ENCODE peak calls at places on chromosomes 4 and X, in ten cellular contexts. S is HFF-Myc, M is astrocyte of the spinal cord, U is NCI-H2171, A is choroid plexus epithelial cell, H is glutamatergic neuron, X is T-cell, Y is AG20443, J is GM12865, C is A172. O is an unnamed sample.

GRCh38 chr4:72909461-72909860 is 160.1 kb downstream of the COX18 start:
- DNase-seq in S (no peak), M (no peak), U (no peak), A (peak; percentile 46), H (no peak), X (no peak), Y (peak; percentile 23), J (no peak), C (no peak), O (no peak)

GRCh38 chrX:132631579-132632232 is 142.9 kb upstream of the MBNL3 start:
- DNase-seq in S (no peak), M (peak; percentile 45), U (no peak), A (peak; percentile 52), H (no peak), X (no peak), Y (peak; percentile 30), J (peak; percentile 23), C (no peak), O (no peak)

GRCh38 chr4:16676247-16676646 is 222.2 kb downstream of the LDB2 start:
- DNase-seq in S (no peak), M (no peak), U (no peak), A (no peak), H (peak; percentile 31), X (no peak), Y (no peak), J (no peak), C (no peak), O (no peak)

GRCh38 chr4:187883049-187883448 is 112.5 kb upstream of the ZFP42 start:
- DNase-seq in S (no peak), M (no peak), U (no peak), A (no peak), H (no peak), X (no peak), Y (no peak), J (no peak), C (no peak), O (no peak)

GRCh38 chr4:15912236-15912635 is 26.3 kb downstream of the FGFBP1 start:
- DNase-seq in S (no peak), M (peak; percentile 13), U (no peak), A (peak; percentile 26), H (no peak), X (no peak), Y (no peak), J (no peak), C (no peak), O (no peak)

GRCh38 chr4:173159791-173160190 is 8.8 kb upstream of the GALNT7 start:
- DNase-seq in S (no peak), M (no peak), U (no peak), A (no peak), H (no peak), X (no peak), Y (no peak), J (no peak), C (no peak), O (no peak)

GRCh38 chr4:185825737-185826136 is 13.7 kb upstream of the SORBS2 start:
- DNase-seq in S (no peak), M (no peak), U (no peak), A (no peak), H (no peak), X (no peak), Y (no peak), J (no peak), C (no peak), O (no peak)

GRCh38 chrX:41085883-41086626 is 810 bp downstream of the USP9X start:
- DNase-seq in S (no peak), M (peak; percentile 54), U (peak; percentile 15), A (peak; percentile 42), H (peak; percentile 39), X (peak; percentile 1), Y (peak; percentile 40), J (peak; percentile 63), C (peak; percentile 46), O (peak; percentile 19)

GRCh38 chrX:101656817-101657216 is 2.8 kb downstream of the ARMCX2 start:
- DNase-seq in S (no peak), M (no peak), U (no peak), A (no peak), H (no peak), X (no peak), Y (no peak), J (no peak), C (no peak), O (no peak)

GRCh38 chr4:184950926-184951325 is 67.4 kb upstream of the HELT start:
- DNase-seq in S (no peak), M (no peak), U (no peak), A (no peak), H (no peak), X (no peak), Y (no peak), J (no peak), C (no peak), O (no peak)

GRCh38 chrX:1361275-1361674 is 24.7 kb downstream of the IL3RA start:
- DNase-seq in S (no peak), M (no peak), U (no peak), A (no peak), H (no peak), X (no peak), Y (no peak), J (no peak), C (peak; percentile 57), O (no peak)

GRCh38 chrX:125203379-125203736 is 116.3 kb upstream of the TEX13C start:
- DNase-seq in S (no peak), M (no peak), U (no peak), A (no peak), H (peak; percentile 34), X (no peak), Y (peak; percentile 5), J (no peak), C (no peak), O (no peak)

O was measured in T follicular helper cell.